ENCODE peak calls at places on chromosome 22, in five cellular contexts. One of them, this sample, is unnamed.
A peak's percentile ranks its signal among the peaks of the same experiment; 100 is the strongest.

GRCh38 chr22:48838376-48838775 is 989.3 kb downstream of the BRD1 start:
- DNase-seq in Karpas-422: peak; percentile 10
- DNase-seq in right atrium auricular region: no peak
- DNase-seq in heart left ventricle: no peak
- DNase-seq in stomach: no peak
- DNase-seq in this sample: no peak

GRCh38 chr22:32839776-32840571 is 38.5 kb downstream of the TIMP3 start:
- DNase-seq in Karpas-422: no peak
- DNase-seq in right atrium auricular region: no peak
- DNase-seq in heart left ventricle: peak; percentile 54
- DNase-seq in stomach: no peak
- DNase-seq in this sample: no peak

GRCh38 chr22:36097880-36098279 is 62.7 kb downstream of the APOL3 start:
- DNase-seq in Karpas-422: no peak
- DNase-seq in right atrium auricular region: no peak
- DNase-seq in heart left ventricle: no peak
- DNase-seq in stomach: no peak
- DNase-seq in this sample: no peak

GRCh38 chr22:20107471-20107901 is 8.4 kb upstream of the RANBP1 start:
- DNase-seq in Karpas-422: no peak
- DNase-seq in right atrium auricular region: no peak
- DNase-seq in heart left ventricle: peak; percentile 6
- DNase-seq in stomach: no peak
- DNase-seq in this sample: no peak

GRCh38 chr22:17117400-17117799 is 3.8 kb downstream of the TMEM121B start:
- DNase-seq in Karpas-422: no peak
- DNase-seq in right atrium auricular region: no peak
- DNase-seq in heart left ventricle: no peak
- DNase-seq in stomach: no peak
- DNase-seq in this sample: no peak

GRCh38 chr22:20296598-20296997 is 23.3 kb downstream of the DGCR6L start:
- DNase-seq in Karpas-422: no peak
- DNase-seq in right atrium auricular region: no peak
- DNase-seq in heart left ventricle: no peak
- DNase-seq in stomach: no peak
- DNase-seq in this sample: no peak

GRCh38 chr22:36644333-36644757 is 59.2 kb downstream of the CACNG2 start:
- DNase-seq in Karpas-422: peak; percentile 84
- DNase-seq in right atrium auricular region: no peak
- DNase-seq in heart left ventricle: no peak
- DNase-seq in stomach: no peak
- DNase-seq in this sample: peak; percentile 39

GRCh38 chr22:40588726-40589125 is 47.8 kb downstream of the MRTFA start:
- DNase-seq in Karpas-422: no peak
- DNase-seq in right atrium auricular region: no peak
- DNase-seq in heart left ventricle: no peak
- DNase-seq in stomach: no peak
- DNase-seq in this sample: no peak

GRCh38 chr22:36816635-36817428 is at the start of gene PVALB:
- DNase-seq in Karpas-422: no peak
- DNase-seq in right atrium auricular region: no peak
- DNase-seq in heart left ventricle: peak; percentile 38
- DNase-seq in stomach: no peak
- DNase-seq in this sample: no peak

GRCh38 chr22:20514658-20515406 is 7.4 kb downstream of the MED15 start:
- DNase-seq in Karpas-422: no peak
- DNase-seq in right atrium auricular region: peak; percentile 67
- DNase-seq in heart left ventricle: no peak
- DNase-seq in stomach: no peak
- DNase-seq in this sample: no peak

GRCh38 chr22:46737105-46737975 is 712 bp downstream of the CERK start:
- DNase-seq in Karpas-422: peak; percentile 89
- DNase-seq in right atrium auricular region: no peak
- DNase-seq in heart left ventricle: no peak
- DNase-seq in stomach: no peak
- DNase-seq in this sample: peak; percentile 69

GRCh38 chr22:46740910-46741785 is 3.1 kb upstream of the CERK start:
- DNase-seq in Karpas-422: no peak
- DNase-seq in right atrium auricular region: no peak
- DNase-seq in heart left ventricle: no peak
- DNase-seq in stomach: peak; percentile 60
- DNase-seq in this sample: no peak

GRCh38 chr22:46738642-46738960 is 549 bp upstream of the CERK start:
- DNase-seq in Karpas-422: no peak
- DNase-seq in right atrium auricular region: no peak
- DNase-seq in heart left ventricle: no peak
- DNase-seq in stomach: no peak
- DNase-seq in this sample: no peak

GRCh38 chr22:46737976-46738641 is at the start of gene CERK:
- DNase-seq in Karpas-422: peak; percentile 89
- DNase-seq in right atrium auricular region: peak; percentile 80
- DNase-seq in heart left ventricle: peak; percentile 92
- DNase-seq in stomach: peak; percentile 85
- DNase-seq in this sample: peak; percentile 58

GRCh38 chr22:46738961-46739870 is 1.2 kb upstream of the CERK start:
- DNase-seq in Karpas-422: peak; percentile 76
- DNase-seq in right atrium auricular region: peak; percentile 83
- DNase-seq in heart left ventricle: peak; percentile 74
- DNase-seq in stomach: peak; percentile 73
- DNase-seq in this sample: peak; percentile 53
- H3K4me1 ChIP-seq in Karpas-422: peaks cover 43% of the 10 kb centered on the region
- H3K4me1 ChIP-seq in right atrium auricular region: peaks cover 75% of the 10 kb centered on the region
- H3K4me1 ChIP-seq in heart left ventricle: peaks cover 9% of the 10 kb centered on the region
- H3K4me1 ChIP-seq in stomach: peaks cover 80% of the 10 kb centered on the region
- H3K4me1 ChIP-seq in this sample: peaks cover 42% of the 10 kb centered on the region

DNA sequence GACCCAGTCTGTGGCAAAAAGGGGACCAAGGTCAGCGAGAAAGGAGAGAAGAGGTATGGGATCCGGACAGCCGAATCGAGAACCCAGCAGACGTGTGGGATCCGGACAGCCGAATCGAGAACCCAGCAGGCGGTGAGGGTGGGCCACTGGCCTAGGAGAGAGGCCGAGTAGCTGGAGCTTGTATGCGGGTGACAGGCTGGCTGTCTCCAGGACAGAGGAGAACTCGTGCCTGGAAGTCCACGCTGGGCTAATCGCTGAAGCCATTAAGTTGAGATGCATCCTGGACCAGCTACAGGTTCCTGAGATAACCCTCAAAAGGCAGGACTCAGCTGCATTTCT is 6.0 kb downstream of the CERK start:
- DNase-seq in Karpas-422: no peak
- DNase-seq in right atrium auricular region: no peak
- DNase-seq in heart left ventricle: no peak
- DNase-seq in stomach: no peak
- DNase-seq in this sample: no peak
- H3K4me1 ChIP-seq in Karpas-422: peaks cover 66% of the 10 kb centered on the region
- H3K4me1 ChIP-seq in right atrium auricular region: peaks cover 96% of the 10 kb centered on the region
- H3K4me1 ChIP-seq in heart left ventricle: peaks cover 28% of the 10 kb centered on the region
- H3K4me1 ChIP-seq in stomach: peaks cover 99% of the 10 kb centered on the region
- H3K4me1 ChIP-seq in this sample: peaks cover 44% of the 10 kb centered on the region

DNA sequence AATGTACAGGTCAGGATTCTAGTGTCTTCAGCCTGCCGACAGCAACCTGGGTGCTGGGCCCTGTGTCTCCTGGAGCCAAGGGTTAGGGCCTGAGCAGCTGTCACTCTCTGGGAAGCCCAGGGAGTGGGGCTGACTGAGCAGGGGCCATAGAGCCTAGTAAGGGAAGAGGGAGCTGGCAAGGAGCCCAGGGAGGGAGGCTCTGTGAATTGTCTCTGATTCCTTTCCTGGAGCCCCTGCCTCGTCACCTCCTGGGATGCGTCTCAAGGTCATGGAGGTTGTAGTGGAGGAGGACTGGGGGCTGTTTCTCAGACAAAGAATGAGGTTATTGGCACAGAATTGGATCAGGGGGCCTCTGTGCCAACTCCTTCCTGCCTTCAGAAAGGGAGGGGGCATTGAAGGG is 11.8 kb downstream of the SOX10 start:
- DNase-seq in Karpas-422: no peak
- DNase-seq in right atrium auricular region: no peak
- DNase-seq in heart left ventricle: no peak
- DNase-seq in stomach: no peak
- DNase-seq in this sample: no peak
- H3K4me1 ChIP-seq in Karpas-422: no peaks in the 10 kb centered on the region
- H3K4me1 ChIP-seq in right atrium auricular region: no peaks in the 10 kb centered on the region
- H3K4me1 ChIP-seq in heart left ventricle: no peaks in the 10 kb centered on the region
- H3K4me1 ChIP-seq in stomach: no peaks in the 10 kb centered on the region
- H3K4me1 ChIP-seq in this sample: no peaks in the 10 kb centered on the region

DNA sequence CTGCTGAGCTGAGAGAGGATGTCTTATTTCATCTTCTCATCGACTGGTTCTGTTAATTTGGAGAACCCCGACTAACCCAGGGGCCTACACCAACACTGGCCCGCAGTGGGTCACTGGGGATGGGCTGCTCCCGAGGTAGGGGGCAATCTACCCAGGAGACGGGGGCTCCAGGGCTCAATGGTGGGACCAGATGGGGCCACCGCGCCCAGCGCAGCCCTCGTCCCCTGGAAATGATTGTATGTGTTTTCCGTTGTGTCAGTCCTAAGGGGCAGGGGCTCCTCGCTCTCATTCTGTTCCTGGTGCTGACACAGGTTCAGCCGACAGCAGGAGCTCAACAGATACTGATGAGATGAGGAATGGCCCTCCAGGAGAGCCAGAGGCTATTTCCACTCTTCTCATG is 20.7 kb downstream of the A4GALT start:
- DNase-seq in Karpas-422: no peak
- DNase-seq in right atrium auricular region: no peak
- DNase-seq in heart left ventricle: peak; percentile 19
- DNase-seq in stomach: no peak
- DNase-seq in this sample: no peak
- H3K4me1 ChIP-seq in Karpas-422: peaks cover 7% of the 10 kb centered on the region
- H3K4me1 ChIP-seq in right atrium auricular region: peaks cover 89% of the 10 kb centered on the region
- H3K4me1 ChIP-seq in heart left ventricle: peaks cover 16% of the 10 kb centered on the region
- H3K4me1 ChIP-seq in stomach: peaks cover 65% of the 10 kb centered on the region
- H3K4me1 ChIP-seq in this sample: peaks cover 100% of the 10 kb centered on the region

GRCh38 chr22:30405731-30406130 is 8.9 kb downstream of the SEC14L2 start:
- DNase-seq in Karpas-422: no peak
- DNase-seq in right atrium auricular region: no peak
- DNase-seq in heart left ventricle: no peak
- DNase-seq in stomach: no peak
- DNase-seq in this sample: no peak

GRCh38 chr22:30404307-30404706 is 7.5 kb downstream of the SEC14L2 start:
- DNase-seq in Karpas-422: no peak
- DNase-seq in right atrium auricular region: no peak
- DNase-seq in heart left ventricle: no peak
- DNase-seq in stomach: no peak
- DNase-seq in this sample: no peak

GRCh38 chr22:30402036-30402759 is 5.4 kb downstream of the SEC14L2 start:
- DNase-seq in Karpas-422: no peak
- DNase-seq in right atrium auricular region: no peak
- DNase-seq in heart left ventricle: no peak
- DNase-seq in stomach: no peak
- DNase-seq in this sample: no peak

GRCh38 chr22:30408388-30409101 is 11.7 kb downstream of the SEC14L2 start:
- DNase-seq in Karpas-422: no peak
- DNase-seq in right atrium auricular region: no peak
- DNase-seq in heart left ventricle: no peak
- DNase-seq in stomach: no peak
- DNase-seq in this sample: no peak

DNA sequence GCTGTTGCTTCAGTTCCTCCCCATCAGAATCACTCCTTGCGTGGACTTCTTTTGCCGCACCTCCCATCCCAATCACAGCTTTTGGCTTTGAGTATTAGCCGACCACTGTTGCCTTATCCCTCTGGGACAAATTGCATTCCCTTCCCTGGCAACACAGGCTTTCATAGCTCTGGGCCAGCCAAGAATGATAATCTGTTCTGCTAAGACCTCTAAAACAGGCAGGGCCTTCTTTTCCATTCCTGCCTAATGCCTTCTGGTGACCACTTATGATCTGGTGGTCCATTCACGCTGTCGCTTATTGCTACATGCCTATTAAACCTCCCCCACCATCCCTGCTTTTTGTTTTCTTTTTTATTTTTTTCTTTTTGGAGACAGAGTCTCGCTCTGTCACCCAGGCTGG is 9.6 kb downstream of the SEC14L2 start:
- DNase-seq in Karpas-422: no peak
- DNase-seq in right atrium auricular region: no peak
- DNase-seq in heart left ventricle: no peak
- DNase-seq in stomach: no peak
- DNase-seq in this sample: no peak
- H3K4me1 ChIP-seq in Karpas-422: no peaks in the 10 kb centered on the region
- H3K4me1 ChIP-seq in right atrium auricular region: no peaks in the 10 kb centered on the region
- H3K4me1 ChIP-seq in heart left ventricle: no peaks in the 10 kb centered on the region
- H3K4me1 ChIP-seq in stomach: peaks cover 8% of the 10 kb centered on the region
- H3K4me1 ChIP-seq in this sample: no peaks in the 10 kb centered on the region

GRCh38 chr22:29203883-29204282 is 1.8 kb upstream of the EMID1 start:
- DNase-seq in Karpas-422: no peak
- DNase-seq in right atrium auricular region: no peak
- DNase-seq in heart left ventricle: no peak
- DNase-seq in stomach: no peak
- DNase-seq in this sample: no peak

GRCh38 chr22:29203456-29203855 is 2.2 kb upstream of the EMID1 start:
- DNase-seq in Karpas-422: no peak
- DNase-seq in right atrium auricular region: no peak
- DNase-seq in heart left ventricle: no peak
- DNase-seq in stomach: no peak
- DNase-seq in this sample: no peak

GRCh38 chr22:29200901-29201300 is 4.8 kb upstream of the EMID1 start:
- DNase-seq in Karpas-422: no peak
- DNase-seq in right atrium auricular region: no peak
- DNase-seq in heart left ventricle: no peak
- DNase-seq in stomach: no peak
- DNase-seq in this sample: no peak

GRCh38 chr22:29201722-29202230 is 3.9 kb upstream of the EMID1 start:
- DNase-seq in Karpas-422: no peak
- DNase-seq in right atrium auricular region: no peak
- DNase-seq in heart left ventricle: no peak
- DNase-seq in stomach: no peak
- DNase-seq in this sample: no peak

DNA sequence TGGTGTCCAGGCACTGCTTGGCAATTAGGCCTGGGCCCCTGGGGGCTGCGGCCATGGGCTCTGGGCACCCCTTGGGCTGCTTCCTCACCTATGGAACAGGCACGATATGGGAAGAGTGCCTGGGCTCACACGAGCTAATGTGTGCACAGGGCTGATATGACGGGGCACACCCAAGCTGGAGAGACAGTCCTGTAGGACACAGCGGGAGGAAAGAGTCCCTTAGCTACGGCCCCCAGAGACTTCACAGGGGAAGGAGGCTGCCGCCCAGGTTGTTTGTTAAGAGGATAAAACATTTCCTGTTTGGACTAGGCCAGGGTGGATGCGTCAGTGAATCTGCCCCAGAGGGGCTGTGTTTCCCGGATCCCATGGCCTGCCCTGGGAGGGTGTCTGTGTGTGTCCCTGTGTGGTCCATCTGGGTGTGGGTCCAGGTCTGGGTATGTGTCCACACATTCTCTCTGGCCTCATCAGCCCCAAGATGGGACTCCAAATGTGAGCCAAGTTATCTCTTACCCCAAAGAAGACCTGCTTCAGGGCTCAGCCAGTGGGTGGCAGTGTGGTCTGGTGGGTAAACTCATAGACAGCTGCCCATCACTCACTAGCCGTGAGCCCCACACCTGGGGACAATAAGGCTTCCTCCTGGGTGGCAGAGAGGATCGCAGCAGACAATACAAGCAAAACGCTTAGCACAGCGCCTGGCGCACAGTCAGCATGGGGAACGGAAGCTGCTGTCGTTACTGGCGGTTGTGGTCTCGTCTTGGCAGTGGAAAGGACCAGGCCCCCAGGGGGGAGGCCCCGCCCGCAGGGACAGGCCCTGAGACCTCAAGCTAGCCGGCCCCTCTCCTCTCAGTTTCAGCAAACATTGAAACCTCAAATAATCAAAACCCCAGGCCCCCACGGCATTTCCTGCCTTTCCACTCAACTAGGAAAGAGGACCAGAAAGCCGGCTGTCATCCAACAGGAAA is 3.2 kb upstream of the EMID1 start:
- DNase-seq in Karpas-422: peak; percentile 86
- DNase-seq in right atrium auricular region: no peak
- DNase-seq in heart left ventricle: peak; percentile 59
- DNase-seq in stomach: peak; percentile 43
- DNase-seq in this sample: peak; percentile 70
- H3K4me1 ChIP-seq in Karpas-422: peaks cover 3% of the 10 kb centered on the region
- H3K4me1 ChIP-seq in right atrium auricular region: peaks cover 26% of the 10 kb centered on the region
- H3K4me1 ChIP-seq in heart left ventricle: no peaks in the 10 kb centered on the region
- H3K4me1 ChIP-seq in stomach: peaks cover 48% of the 10 kb centered on the region
- H3K4me1 ChIP-seq in this sample: peaks cover 8% of the 10 kb centered on the region

This sample was measured in OCI-LY7.